ENCODE peak calls at places on chromosomes 16 and 17, in nine cellular contexts. One of them, this sample, is unnamed.

GRCh38 chr17:50272711-50273653 is 1.3 kb upstream of the TMEM92 start:
- DNase-seq in germinal center: peak
- DNase-seq in stimulated activated CD8-positive, alpha-beta memory T cell treated with anti-CD3 and anti-CD28 coated beads, Interleukin-7, amount 100 ng/mL, for 1 hour: no peak
- DNase-seq in RKO: peak
- DNase-seq in H54: peak
- DNase-seq in Right ventricle myocardium superior: peak
- DNase-seq in AG04450: no peak
- DNase-seq in foreskin melanocyte: no peak
- DNase-seq in caudate nucleus: no peak
- DNase-seq in this sample: peak

GRCh38 chr17:37608369-37609169 is 649 bp downstream of the SYNRG start:
- DNase-seq in germinal center: peak
- DNase-seq in stimulated activated CD8-positive, alpha-beta memory T cell treated with anti-CD3 and anti-CD28 coated beads, Interleukin-7, amount 100 ng/mL, for 1 hour: no peak
- DNase-seq in RKO: peak
- DNase-seq in H54: peak
- DNase-seq in Right ventricle myocardium superior: no peak
- DNase-seq in AG04450: no peak
- DNase-seq in foreskin melanocyte: peak
- DNase-seq in caudate nucleus: no peak
- DNase-seq in this sample: no peak

GRCh38 chr17:35766903-35767510 is 6.3 kb downstream of the C17orf50 start:
- DNase-seq in germinal center: peak
- DNase-seq in stimulated activated CD8-positive, alpha-beta memory T cell treated with anti-CD3 and anti-CD28 coated beads, Interleukin-7, amount 100 ng/mL, for 1 hour: no peak
- DNase-seq in RKO: peak
- DNase-seq in H54: peak
- DNase-seq in Right ventricle myocardium superior: no peak
- DNase-seq in AG04450: no peak
- DNase-seq in foreskin melanocyte: no peak
- DNase-seq in caudate nucleus: no peak
- DNase-seq in this sample: no peak

GRCh38 chr17:76272541-76273434 is 7.6 kb downstream of the UBALD2 start:
- DNase-seq in germinal center: no peak
- DNase-seq in stimulated activated CD8-positive, alpha-beta memory T cell treated with anti-CD3 and anti-CD28 coated beads, Interleukin-7, amount 100 ng/mL, for 1 hour: no peak
- DNase-seq in RKO: no peak
- DNase-seq in H54: no peak
- DNase-seq in Right ventricle myocardium superior: no peak
- DNase-seq in AG04450: no peak
- DNase-seq in foreskin melanocyte: no peak
- DNase-seq in caudate nucleus: no peak
- DNase-seq in this sample: no peak

GRCh38 chr17:77569846-77570564 is 388.5 kb upstream of the TNRC6C start:
- DNase-seq in germinal center: no peak
- DNase-seq in stimulated activated CD8-positive, alpha-beta memory T cell treated with anti-CD3 and anti-CD28 coated beads, Interleukin-7, amount 100 ng/mL, for 1 hour: no peak
- DNase-seq in RKO: no peak
- DNase-seq in H54: no peak
- DNase-seq in Right ventricle myocardium superior: no peak
- DNase-seq in AG04450: no peak
- DNase-seq in foreskin melanocyte: no peak
- DNase-seq in caudate nucleus: no peak
- DNase-seq in this sample: no peak

GRCh38 chr17:48724241-48725004 is 1.4 kb downstream of the PRAC2 start:
- DNase-seq in germinal center: peak
- DNase-seq in stimulated activated CD8-positive, alpha-beta memory T cell treated with anti-CD3 and anti-CD28 coated beads, Interleukin-7, amount 100 ng/mL, for 1 hour: peak
- DNase-seq in RKO: peak
- DNase-seq in H54: peak
- DNase-seq in Right ventricle myocardium superior: peak
- DNase-seq in AG04450: peak
- DNase-seq in foreskin melanocyte: peak
- DNase-seq in caudate nucleus: no peak
- DNase-seq in this sample: peak

GRCh38 chr16:4850211-4850610 is 2.9 kb downstream of the UBN1 start:
- DNase-seq in germinal center: no peak
- DNase-seq in stimulated activated CD8-positive, alpha-beta memory T cell treated with anti-CD3 and anti-CD28 coated beads, Interleukin-7, amount 100 ng/mL, for 1 hour: no peak
- DNase-seq in RKO: no peak
- DNase-seq in H54: no peak
- DNase-seq in Right ventricle myocardium superior: no peak
- DNase-seq in AG04450: no peak
- DNase-seq in foreskin melanocyte: no peak
- DNase-seq in caudate nucleus: no peak
- DNase-seq in this sample: no peak

GRCh38 chr16:53608094-53608493 is 95.6 kb downstream of the RPGRIP1L start:
- DNase-seq in germinal center: no peak
- DNase-seq in stimulated activated CD8-positive, alpha-beta memory T cell treated with anti-CD3 and anti-CD28 coated beads, Interleukin-7, amount 100 ng/mL, for 1 hour: no peak
- DNase-seq in RKO: no peak
- DNase-seq in H54: no peak
- DNase-seq in Right ventricle myocardium superior: no peak
- DNase-seq in AG04450: no peak
- DNase-seq in foreskin melanocyte: no peak
- DNase-seq in caudate nucleus: no peak
- DNase-seq in this sample: no peak